ENCODE peak calls at places on chromosome 21, in five cellular contexts. J, C, W, Y and D are unnamed samples.

GRCh38 chr21:35980821-35981220 is 79.5 kb downstream of the SETD4 start:
- DNase-seq in J (no peak), C (no peak), W (no peak), Y (no peak), D (no peak)

GRCh38 chr21:36788116-36788515 is 89.2 kb downstream of the SIM2 start:
- DNase-seq in J (no peak), C (no peak), Y (no peak), W (no peak), D (no peak)

GRCh38 chr21:29347274-29347681 is 48.6 kb downstream of the BACH1 start:
- DNase-seq in C (no peak), W (no peak), Y (no peak), J (no peak), D (no peak)

GRCh38 chr21:36861595-36861883 is 104.9 kb downstream of the HLCS start:
- DNase-seq in Y (no peak), C (no peak), J (no peak), W (no peak), D (no peak)

GRCh38 chr21:36768496-36768895 is 69.6 kb downstream of the SIM2 start:
- DNase-seq in Y (no peak), C (no peak), W (no peak), J (no peak), D (no peak)

GRCh38 chr21:34583926-34584563 is 30.9 kb downstream of the RCAN1 start:
- DNase-seq in W (no peak), C (no peak), Y (no peak), J (no peak), D (no peak)

GRCh38 chr21:30336596-30336995 is 898 bp downstream of the KRTAP27-1 start:
- DNase-seq in Y (no peak), W (no peak), C (no peak), J (no peak), D (no peak)

GRCh38 chr21:17921579-17922530 is 102.7 kb upstream of the C21orf91 start:
- DNase-seq in W (peak), J (peak), C (no peak), Y (no peak), D (no peak)

GRCh38 chr21:43332872-43333300 is 94.0 kb downstream of the SIK1 start:
- DNase-seq in J (no peak), Y (no peak), W (no peak), C (peak), D (no peak)

GRCh38 chr21:35273331-35273730 is 224.2 kb upstream of the RUNX1 start:
- DNase-seq in J (no peak), C (peak), Y (no peak), W (no peak), D (no peak)

GRCh38 chr21:26958792-26959191 is 8.1 kb downstream of the ADAMTS5 start:
- DNase-seq in C (no peak), J (no peak), W (no peak), Y (no peak), D (no peak)

GRCh38 chr21:18517905-18518566 is 114.5 kb upstream of the TMPRSS15 start:
- DNase-seq in C (no peak), Y (no peak), W (no peak), J (no peak), D (no peak)

GRCh38 chr21:41945982-41946381 is 7.8 kb downstream of the C2CD2 start:
- DNase-seq in W (no peak), J (no peak), Y (no peak), C (no peak), D (no peak)

GRCh38 chr21:35217504-35218060 is 168.5 kb upstream of the RUNX1 start:
- DNase-seq in J (peak), W (no peak), C (no peak), Y (peak), D (peak)

GRCh38 chr21:41631564-41632461 is 123.9 kb upstream of the TMPRSS2 start:
- DNase-seq in W (no peak), Y (no peak), J (no peak), C (no peak), D (peak)

GRCh38 chr21:29117372-29117955 is 13.0 kb upstream of the MAP3K7CL start:
- DNase-seq in J (no peak), W (no peak), C (no peak), Y (no peak), D (no peak)

GRCh38 chr21:28337319-28337718 is 655.4 kb downstream of the LTN1 start:
- DNase-seq in J (no peak), Y (no peak), C (peak), W (peak), D (no peak)

GRCh38 chr21:43734131-43734634 is 15.3 kb downstream of the PDXK start:
- DNase-seq in Y (no peak), C (no peak), J (no peak), W (no peak), D (no peak)

GRCh38 chr21:16620921-16621320 is 891.1 kb downstream of the USP25 start:
- DNase-seq in J (no peak), W (no peak), C (no peak), Y (no peak), D (no peak)

GRCh38 chr21:25300632-25301031 is 306.6 kb downstream of the MRPL39 start:
- DNase-seq in C (no peak), J (no peak), Y (no peak), W (no peak), D (no peak)

GRCh38 chr21:42461881-42462877 is 33.8 kb downstream of the RSPH1 start:
- DNase-seq in Y (peak), W (no peak), C (no peak), J (no peak), D (no peak)

GRCh38 chr21:39705849-39706248 is 39.1 kb upstream of the IGSF5 start:
- DNase-seq in J (no peak), Y (no peak), C (no peak), W (no peak), D (no peak)
- TF ChIP-seq CTCF in J (no peak), Y (no peak), C (no peak), W (peak), D (no peak)

GRCh38 chr21:44868707-44869106 is 4.8 kb downstream of the PTTG1IP start:
- DNase-seq in W (no peak), J (no peak), C (no peak), Y (no peak), D (no peak)

GRCh38 chr21:44870748-44871495 is 2.6 kb downstream of the PTTG1IP start:
- DNase-seq in Y (peak), J (no peak), W (no peak), C (no peak), D (no peak)

GRCh38 chr21:44871576-44872265 is 1.8 kb downstream of the PTTG1IP start:
- DNase-seq in J (peak), C (no peak), Y (no peak), W (no peak), D (peak)

GRCh38 chr21:44867999-44868700 is 5.3 kb downstream of the PTTG1IP start:
- DNase-seq in Y (no peak), W (no peak), J (no peak), C (no peak), D (no peak)

DNA sequence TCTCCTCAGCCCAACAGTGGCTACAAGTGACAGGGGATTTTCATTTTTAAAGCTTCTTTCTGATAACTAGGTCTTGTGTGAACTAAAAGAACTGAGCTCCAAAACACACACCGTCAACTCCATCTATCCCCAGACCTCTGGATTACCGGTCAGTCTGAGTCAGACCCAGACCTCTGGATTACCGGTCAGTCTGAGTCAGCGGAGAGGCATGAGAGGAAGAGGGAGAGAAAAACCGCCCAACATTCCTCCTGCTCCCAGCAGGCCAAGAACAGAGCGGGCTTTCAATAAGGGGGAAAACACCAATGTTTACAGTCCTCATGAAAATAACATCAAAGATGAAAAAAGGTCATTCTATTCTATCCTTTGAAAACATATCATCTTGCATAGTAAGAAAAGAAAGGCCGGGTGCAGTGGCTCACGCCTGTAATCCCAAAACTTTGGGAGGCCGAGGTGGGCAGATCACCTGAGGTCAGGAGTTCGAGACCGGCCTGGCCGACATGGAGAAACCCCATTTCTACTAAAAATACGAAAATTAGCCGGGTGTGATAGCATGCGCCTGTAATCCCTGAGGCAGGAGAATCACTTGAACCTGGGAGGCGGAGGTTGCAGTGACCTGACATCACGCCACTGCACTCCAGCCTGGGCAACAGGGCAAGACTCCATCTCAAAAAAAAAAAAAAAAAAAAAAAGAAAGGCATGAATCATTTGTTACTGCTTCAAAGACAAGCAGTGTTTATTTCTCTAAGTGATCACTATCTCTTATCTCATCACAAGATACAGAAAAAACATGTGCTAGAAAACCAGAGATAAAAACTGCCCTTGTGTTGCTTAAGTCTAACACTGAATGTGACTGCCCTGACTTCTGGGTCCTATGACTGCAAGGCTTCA is 3.4 kb downstream of the PTTG1IP start:
- DNase-seq in W (no peak), Y (no peak), J (peak), C (peak), D (peak)
- H3K4me3 ChIP-seq in W (peak), Y (peak), J (peak), C (no peak), D (no peak)

GRCh38 chr21:23478381-23478780 is 2128.9 kb downstream of the MRPL39 start:
- DNase-seq in J (no peak), C (no peak), Y (no peak), W (no peak), D (no peak)

GRCh38 chr21:23475518-23476189 is 2131.6 kb downstream of the MRPL39 start:
- DNase-seq in Y (no peak), C (no peak), W (peak), J (no peak), D (no peak)

DNA sequence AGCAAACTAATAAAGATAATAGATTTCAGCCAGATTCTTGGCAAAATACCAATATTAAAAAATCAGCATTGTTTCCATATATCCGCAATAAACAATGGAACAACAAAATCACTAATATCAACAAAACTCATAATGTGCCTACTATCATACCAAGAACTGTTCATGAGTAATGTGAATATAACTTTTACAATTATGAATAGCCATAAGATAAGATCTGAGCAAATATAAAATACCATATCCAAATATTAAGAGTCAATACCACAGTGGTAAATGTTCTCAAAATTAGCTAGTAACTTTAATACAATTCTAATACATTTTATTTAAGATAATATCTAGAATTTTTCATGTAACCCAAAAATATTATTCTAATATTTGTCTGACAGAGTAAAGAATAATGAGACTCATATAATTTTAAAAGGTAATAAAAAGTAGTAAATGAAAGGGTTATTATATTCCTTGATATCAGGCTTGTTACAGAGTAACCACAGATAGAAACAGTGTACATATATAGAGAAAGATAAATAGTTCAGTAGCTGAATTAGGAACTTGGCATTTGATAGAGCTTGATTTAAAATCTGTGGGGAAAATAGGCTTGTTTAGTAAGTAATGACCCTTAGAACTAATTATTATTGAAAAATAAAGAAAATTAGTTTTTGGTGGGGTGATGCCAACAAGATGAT is 2126.6 kb downstream of the MRPL39 start:
- DNase-seq in Y (no peak), C (no peak), W (no peak), J (no peak), D (no peak)
- TF ChIP-seq CTCF in Y (no peak), C (no peak), W (no peak), J (no peak), D (no peak)

DNA sequence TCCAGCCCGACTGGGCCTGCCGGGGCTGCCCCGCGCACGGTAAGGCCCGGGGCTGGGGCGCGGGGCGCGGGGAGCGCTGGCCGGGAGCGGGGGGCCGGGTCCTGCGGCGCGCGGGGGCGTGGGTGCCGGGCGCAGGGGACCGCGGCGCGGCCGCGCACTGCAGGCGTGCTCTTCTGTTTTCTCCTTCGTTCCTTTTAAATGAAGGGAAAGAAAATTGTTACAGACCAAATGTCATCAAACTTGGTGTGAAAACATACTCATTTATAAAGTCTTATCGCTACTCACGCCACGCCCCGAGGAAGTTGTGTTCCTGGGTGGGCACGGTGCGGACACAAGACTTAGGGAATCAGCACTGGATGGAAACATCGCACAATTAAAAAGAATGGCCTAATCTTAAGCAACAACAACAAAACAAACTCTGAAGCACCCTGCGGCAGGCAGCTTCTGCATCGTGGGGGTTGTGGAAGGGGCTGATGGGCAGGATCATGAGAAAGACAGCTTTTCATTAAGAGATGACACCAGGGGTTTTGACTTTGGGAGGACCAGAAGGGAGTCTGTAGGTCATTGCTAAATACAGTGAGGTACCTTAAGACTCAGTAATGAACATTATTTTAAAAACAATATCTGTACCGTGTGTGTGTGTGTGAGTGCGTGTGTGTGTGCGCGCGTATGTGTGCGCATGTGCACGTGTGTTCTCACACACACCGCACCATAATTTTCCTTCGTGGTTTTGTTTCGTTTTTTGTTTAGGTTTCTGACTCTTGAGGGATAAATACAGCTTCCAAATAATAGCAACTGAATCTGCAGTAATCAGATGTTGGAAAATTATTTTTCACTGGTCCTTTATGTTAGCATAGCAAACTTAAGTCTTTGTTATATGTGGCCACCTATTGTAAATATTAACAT is 542 bp downstream of the B3GALT5 start:
- DNase-seq in W (peak), Y (no peak), C (peak), J (no peak), D (no peak)
- H3K4me3 ChIP-seq in W (peak), Y (peak), C (peak), J (peak), D (no peak)